ENCODE peak calls at places on chromosomes 16 and 17, in seven cellular contexts. N is AG09309; I is NCI-H1092; F is effector CD4-positive, alpha-beta T cell; U is dorsolateral prefrontal cortex; Q is lower leg skin; X is MM.1S. R is an unnamed sample.

GRCh38 chr16:69535123-69536050 is 30.4 kb upstream of the NFAT5 start:
- DNase-seq in U (no peak), I (peak), X (no peak), N (no peak), Q (no peak), F (no peak), R (no peak)

GRCh38 chr17:51298508-51299371 is 38.4 kb downstream of the UTP18 start:
- DNase-seq in F (no peak), N (no peak), Q (no peak), U (no peak), X (peak), I (peak), R (peak)

GRCh38 chr17:44792276-44792675 is 33.5 kb downstream of the ADAM11 start:
- DNase-seq in Q (peak), F (no peak), N (no peak), I (no peak), X (no peak), U (no peak), R (no peak)

GRCh38 chr16:29904947-29905346 is 4.7 kb downstream of the ASPHD1 start:
- DNase-seq in U (no peak), Q (no peak), F (no peak), I (no peak), N (no peak), X (no peak), R (no peak)

GRCh38 chr17:70804161-70804560 is 634.8 kb downstream of the KCNJ2 start:
- DNase-seq in N (no peak), I (no peak), X (no peak), U (no peak), F (no peak), Q (no peak), R (no peak)

GRCh38 chr16:2178321-2179106 is 17.9 kb downstream of the CASKIN1 start:
- DNase-seq in X (no peak), Q (no peak), U (no peak), F (peak), I (no peak), N (no peak), R (no peak)

GRCh38 chr16:74936902-74937560 is 47.9 kb downstream of the WDR59 start:
- DNase-seq in N (peak), Q (no peak), F (no peak), X (no peak), U (no peak), I (no peak), R (no peak)

GRCh38 chr16:2520784-2521577 is 810 bp downstream of the AMDHD2 start:
- DNase-seq in U (no peak), Q (peak), F (peak), X (peak), I (no peak), N (no peak), R (no peak)

GRCh38 chr17:67466251-67466650 is 89.2 kb downstream of the PITPNC1 start:
- DNase-seq in X (no peak), F (no peak), N (no peak), Q (peak), I (no peak), U (no peak), R (no peak)

GRCh38 chr17:78257810-78258322 is 26.4 kb downstream of the TMEM235 start:
- DNase-seq in F (no peak), N (no peak), Q (no peak), U (no peak), I (no peak), X (peak), R (no peak)

GRCh38 chr16:72921620-72922019 is 126.3 kb downstream of the ZFHX3 start:
- DNase-seq in Q (no peak), X (no peak), F (no peak), N (no peak), I (peak), U (peak), R (no peak)

GRCh38 chr17:50129946-50130777 is at the start of gene SAMD14:
- DNase-seq in X (no peak), F (peak), Q (no peak), U (peak), N (no peak), I (no peak), R (no peak)

GRCh38 chr17:62995377-62995885 is 29.4 kb downstream of the TANC2 start:
- DNase-seq in I (peak), N (no peak), X (peak), F (no peak), Q (no peak), U (no peak), R (no peak)

GRCh38 chr16:85234310-85235235 is 122.3 kb upstream of the CIBAR2 start:
- DNase-seq in U (no peak), X (no peak), I (no peak), N (no peak), Q (no peak), F (no peak), R (peak)

GRCh38 chr16:77589071-77589755 is 133.1 kb upstream of the NUDT7 start:
- DNase-seq in I (no peak), U (no peak), X (no peak), Q (no peak), N (peak), F (no peak), R (no peak)

GRCh38 chr16:24668481-24669001 is 60.9 kb upstream of the TNRC6A start:
- DNase-seq in X (no peak), U (no peak), N (peak), I (no peak), Q (no peak), F (no peak), R (no peak)

GRCh38 chr16:31452631-31453106 is 6.6 kb upstream of the ARMC5 start:
- DNase-seq in Q (peak), N (peak), U (no peak), X (no peak), F (no peak), I (no peak), R (no peak)

GRCh38 chr17:26809033-26809432 is 484.9 kb upstream of the WSB1 start:
- DNase-seq in Q (no peak), F (no peak), N (no peak), U (no peak), X (no peak), I (no peak), R (no peak)

GRCh38 chr16:2331932-2332267 is 8.6 kb downstream of the ABCA3 start:
- DNase-seq in X (no peak), I (no peak), Q (peak), F (no peak), N (no peak), U (no peak), R (no peak)

GRCh38 chr17:40290629-40291296 is 3.1 kb downstream of the CDC6 start:
- DNase-seq in F (no peak), U (no peak), I (no peak), Q (peak), N (peak), X (peak), R (peak)

R was measured in NCI-H748 treated with DMSO at 0.1 percent for 48 hours.